ENCODE peak calls at places on chromosome 4, in eight cellular contexts. W, M, Z, U, J, Y, T and R are unnamed samples.

GRCh38 chr4:16202598-16202997 is 23.7 kb downstream of the TAPT1 start:
- DNase-seq in W (no peak), M (no peak), Z (no peak), U (no peak), J (no peak), Y (no peak), T (no peak), R (no peak)

GRCh38 chr4:692771-693554 is 4.0 kb upstream of the SLC49A3 start:
- DNase-seq in W (peak), M (no peak), Z (no peak), U (no peak), J (no peak), Y (no peak), T (no peak), R (no peak)

GRCh38 chr4:26410385-26411293 is 79.6 kb downstream of the CCKAR start:
- DNase-seq in W (peak), M (peak), Z (no peak), U (no peak), J (peak), Y (peak), T (no peak), R (no peak)

GRCh38 chr4:183950536-183950935 is 45.4 kb downstream of the STOX2 start:
- DNase-seq in W (no peak), M (no peak), Z (no peak), U (no peak), J (no peak), Y (no peak), T (no peak), R (no peak)

GRCh38 chr4:147591048-147591577 is 26.1 kb upstream of the TMEM184C start:
- DNase-seq in W (no peak), M (no peak), Z (no peak), U (no peak), J (no peak), Y (no peak), T (no peak), R (no peak)

GRCh38 chr4:112189754-112190153 is 41.8 kb upstream of the AP1AR start:
- DNase-seq in W (no peak), M (no peak), Z (no peak), U (no peak), J (peak), Y (no peak), T (no peak), R (no peak)

GRCh38 chr4:150381026-150381425 is 200.9 kb upstream of the MAB21L2 start:
- DNase-seq in W (no peak), M (no peak), Z (no peak), U (no peak), J (no peak), Y (no peak), T (no peak), R (no peak)

GRCh38 chr4:185167205-185167604 is 24.1 kb downstream of the SLC25A4 start:
- DNase-seq in W (no peak), M (no peak), Z (no peak), U (no peak), J (peak), Y (no peak), T (no peak), R (no peak)

GRCh38 chr4:62431513-62431912 is 1231.4 kb downstream of the ADGRL3 start:
- DNase-seq in W (no peak), M (no peak), Z (no peak), U (no peak), J (no peak), Y (no peak), T (no peak), R (no peak)

GRCh38 chr4:13542577-13543042 is 1.7 kb downstream of the NKX3-2 start:
- DNase-seq in W (no peak), M (no peak), Z (no peak), U (no peak), J (no peak), Y (no peak), T (no peak), R (no peak)

GRCh38 chr4:6694177-6694901 is 661 bp downstream of the S100P start:
- DNase-seq in W (no peak), M (no peak), Z (no peak), U (no peak), J (no peak), Y (no peak), T (no peak), R (no peak)

GRCh38 chr4:145436793-145437192 is 44.9 kb upstream of the SMAD1 start:
- DNase-seq in W (no peak), M (no peak), Z (no peak), U (no peak), J (no peak), Y (no peak), T (no peak), R (no peak)

GRCh38 chr4:92455329-92455839 is 151.6 kb downstream of the GRID2 start:
- DNase-seq in W (no peak), M (no peak), Z (no peak), U (no peak), J (no peak), Y (no peak), T (no peak), R (no peak)

GRCh38 chr4:140472156-140472555 is 25.9 kb downstream of the MGAT4D start:
- DNase-seq in W (no peak), M (no peak), Z (no peak), U (no peak), J (no peak), Y (no peak), T (no peak), R (no peak)

GRCh38 chr4:58940167-58940566 is 1830.0 kb upstream of the IGFBP7 start:
- DNase-seq in W (no peak), M (no peak), Z (no peak), U (no peak), J (no peak), Y (no peak), T (no peak), R (no peak)

GRCh38 chr4:11079171-11079570 is 349.5 kb downstream of the HS3ST1 start:
- DNase-seq in W (no peak), M (no peak), Z (no peak), U (no peak), J (peak), Y (no peak), T (no peak), R (no peak)

GRCh38 chr4:53633608-53634007 is 42.3 kb upstream of the LNX1 start:
- DNase-seq in W (no peak), M (no peak), Z (peak), U (no peak), J (peak), Y (no peak), T (no peak), R (no peak)

GRCh38 chr4:6027392-6027791 is 9.2 kb upstream of the C4orf50 start:
- DNase-seq in W (no peak), M (no peak), Z (no peak), U (no peak), J (no peak), Y (no peak), T (no peak), R (no peak)

GRCh38 chr4:29052266-29052665 is 1667.9 kb upstream of the PCDH7 start:
- DNase-seq in W (peak), M (no peak), Z (no peak), U (no peak), J (no peak), Y (no peak), T (no peak), R (no peak)

GRCh38 chr4:119304431-119304830 is 17.5 kb downstream of the FABP2 start:
- DNase-seq in W (no peak), M (no peak), Z (no peak), U (no peak), J (no peak), Y (no peak), T (no peak), R (no peak)

GRCh38 chr4:17476811-17477210 is 35.1 kb downstream of the QDPR start:
- DNase-seq in W (no peak), M (no peak), Z (no peak), U (no peak), J (no peak), Y (no peak), T (no peak), R (no peak)

GRCh38 chr4:98976716-98977115 is 18.8 kb upstream of the METAP1 start:
- DNase-seq in W (no peak), M (no peak), Z (no peak), U (no peak), J (peak), Y (no peak), T (no peak), R (peak)

GRCh38 chr4:161256716-161257115 is 907.1 kb downstream of the FSTL5 start:
- DNase-seq in W (peak), M (no peak), Z (no peak), U (no peak), J (no peak), Y (no peak), T (no peak), R (no peak)

GRCh38 chr4:176794151-176794550 is 1.4 kb upstream of the VEGFC start:
- DNase-seq in W (no peak), M (no peak), Z (no peak), U (no peak), J (peak), Y (no peak), T (no peak), R (peak)

GRCh38 chr4:99300934-99301333 is 10.1 kb upstream of the ADH1A start:
- DNase-seq in W (no peak), M (no peak), Z (peak), U (peak), J (peak), Y (peak), T (peak), R (peak)

GRCh38 chr4:66750273-66750672 is 795.0 kb downstream of the CENPC start:
- DNase-seq in W (no peak), M (no peak), Z (no peak), U (no peak), J (no peak), Y (no peak), T (no peak), R (no peak)

GRCh38 chr4:153258750-153259149 is 54.5 kb downstream of the TRIM2 start:
- DNase-seq in W (peak), M (no peak), Z (no peak), U (no peak), J (no peak), Y (no peak), T (no peak), R (no peak)

GRCh38 chr4:142656178-142656577 is 189.9 kb downstream of the INPP4B start:
- DNase-seq in W (peak), M (peak), Z (no peak), U (no peak), J (peak), Y (no peak), T (no peak), R (no peak)

GRCh38 chr4:36086387-36086786 is 157.9 kb downstream of the ARAP2 start:
- DNase-seq in W (no peak), M (no peak), Z (no peak), U (no peak), J (no peak), Y (no peak), T (no peak), R (no peak)

GRCh38 chr4:139454111-139454600 is at the start of gene RAB33B:
- DNase-seq in W (peak), M (peak), Z (no peak), U (no peak), J (peak), Y (no peak), T (no peak), R (peak)

GRCh38 chr4:6917445-6918241 is 8.0 kb downstream of the TBC1D14 start:
- DNase-seq in W (peak), M (peak), Z (peak), U (peak), J (peak), Y (peak), T (peak), R (no peak)

GRCh38 chr4:37453361-37454262 is 209.1 kb downstream of the NWD2 start:
- DNase-seq in W (peak), M (no peak), Z (no peak), U (peak), J (peak), Y (peak), T (peak), R (no peak)

GRCh38 chr4:18698119-18698883 is 676.7 kb upstream of the LCORL start:
- DNase-seq in W (no peak), M (peak), Z (no peak), U (no peak), J (no peak), Y (no peak), T (no peak), R (no peak)
- H3K4me3 ChIP-seq in W (no peak), M (no peak), Z (no peak), U (no peak), J (no peak), Y (no peak), T (no peak), R (no peak)

DNA sequence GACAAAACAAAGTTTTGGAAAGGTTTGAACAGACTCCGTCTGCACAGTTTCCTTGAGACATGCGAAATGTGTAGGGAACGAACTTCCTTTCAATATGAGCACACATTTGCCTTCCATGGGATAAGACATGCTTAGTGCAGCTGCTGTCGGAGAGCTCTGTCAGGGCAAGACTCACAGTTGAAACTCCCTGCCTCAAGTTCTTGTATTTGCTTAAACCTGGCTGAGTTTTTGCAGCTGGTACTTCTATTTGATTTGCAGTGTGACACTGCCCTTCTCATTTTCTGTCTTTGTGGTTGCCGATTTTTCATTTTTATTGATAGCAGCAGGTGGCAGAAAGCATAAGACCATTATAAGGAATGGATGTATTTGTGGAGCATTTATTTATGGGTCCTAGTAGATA is 18.2 kb upstream of the RHOH start:
- DNase-seq in W (no peak), M (no peak), Z (no peak), U (no peak), J (no peak), Y (no peak), T (no peak), R (no peak)
- TF ChIP-seq CTCF in W (no peak), M (no peak), Z (no peak), U (no peak), J (no peak), Y (no peak), T (no peak), R (no peak)

DNA sequence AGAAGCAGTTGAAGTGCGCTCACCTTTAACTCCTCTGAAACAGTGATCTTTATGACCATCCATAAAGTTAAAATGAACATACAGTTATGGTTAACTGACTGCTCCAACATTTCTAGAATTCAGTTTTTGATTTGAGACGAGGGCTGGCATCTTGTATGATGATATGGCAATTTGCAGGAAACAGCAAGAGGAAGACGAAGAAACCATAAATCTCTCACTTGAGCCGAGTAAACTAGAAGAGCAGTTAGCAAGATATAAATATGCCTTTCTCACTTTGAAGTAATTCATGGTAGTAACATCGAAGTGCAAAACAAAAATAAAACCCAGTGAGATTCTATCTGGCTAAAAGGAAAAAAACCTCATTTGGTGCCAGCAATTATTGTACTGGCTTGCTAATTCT is 139.0 kb upstream of the SPRY1 start:
- DNase-seq in W (no peak), M (no peak), Z (no peak), U (no peak), J (no peak), Y (no peak), T (no peak), R (no peak)
- H3K4me3 ChIP-seq in W (no peak), M (no peak), Z (no peak), U (no peak), J (no peak), Y (no peak), T (no peak), R (no peak)

GRCh38 chr4:131644619-131645018 is 1504.5 kb upstream of the PCDH10 start:
- DNase-seq in W (peak), M (no peak), Z (no peak), U (no peak), J (peak), Y (no peak), T (no peak), R (no peak)
- TF ChIP-seq CTCF in W (peak), M (peak), Z (no peak), U (no peak), J (peak), Y (no peak), T (no peak), R (no peak)

GRCh38 chr4:3443750-3444309 is 2.1 kb downstream of the HGFAC start:
- DNase-seq in W (no peak), M (no peak), Z (no peak), U (no peak), J (no peak), Y (no peak), T (no peak), R (no peak)

GRCh38 chr4:3440979-3441500 is 728 bp upstream of the HGFAC start:
- DNase-seq in W (no peak), M (no peak), Z (no peak), U (no peak), J (peak), Y (no peak), T (no peak), R (no peak)

GRCh38 chr4:3442959-3443749 is 1.4 kb downstream of the HGFAC start:
- DNase-seq in W (peak), M (peak), Z (no peak), U (no peak), J (peak), Y (no peak), T (no peak), R (no peak)

GRCh38 chr4:3441501-3442459 is at the start of gene HGFAC:
- DNase-seq in W (no peak), M (no peak), Z (no peak), U (no peak), J (no peak), Y (no peak), T (no peak), R (no peak)

GRCh38 chr4:3442460-3442958 is 741 bp downstream of the HGFAC start:
- DNase-seq in W (no peak), M (no peak), Z (no peak), U (no peak), J (no peak), Y (no peak), T (no peak), R (no peak)
- H3K4me3 ChIP-seq in W (no peak), M (no peak), Z (no peak), U (no peak), J (no peak), Y (no peak), T (no peak), R (no peak)

DNA sequence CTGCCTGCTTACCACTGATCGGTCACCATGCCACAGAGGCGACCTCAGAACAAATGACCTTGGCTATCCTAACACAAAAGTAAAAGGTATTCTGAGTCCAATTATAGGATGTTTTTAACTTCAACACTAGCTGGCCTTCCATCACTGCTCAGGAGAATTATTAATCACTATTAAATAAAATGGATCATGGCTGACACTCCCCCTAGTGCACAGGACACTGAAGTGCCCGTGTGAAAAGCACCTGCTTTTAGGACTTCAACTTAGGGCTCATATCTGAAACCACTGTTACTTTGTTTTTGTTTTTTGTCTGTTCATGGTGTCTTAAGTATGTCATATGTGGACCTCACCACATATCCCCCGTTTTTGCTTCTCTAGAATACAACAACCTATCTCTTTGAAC is 33.9 kb downstream of the STX18 start:
- DNase-seq in W (no peak), M (peak), Z (no peak), U (no peak), J (peak), Y (no peak), T (no peak), R (no peak)
- TF ChIP-seq CTCF in W (peak), M (peak), Z (peak), U (peak), J (peak), Y (peak), T (no peak), R (no peak)

GRCh38 chr4:54988655-54989054 is 136.7 kb downstream of the KDR start:
- DNase-seq in W (no peak), M (no peak), Z (no peak), U (no peak), J (no peak), Y (no peak), T (no peak), R (no peak)
- H3K4me3 ChIP-seq in W (no peak), M (no peak), Z (no peak), U (no peak), J (no peak), Y (no peak), T (no peak), R (no peak)

GRCh38 chr4:40721730-40722171 is 28.0 kb upstream of the NSUN7 start:
- DNase-seq in W (no peak), M (no peak), Z (no peak), U (no peak), J (no peak), Y (no peak), T (no peak), R (peak)

GRCh38 chr4:40718571-40718970 is 31.2 kb upstream of the NSUN7 start:
- DNase-seq in W (peak), M (no peak), Z (no peak), U (no peak), J (no peak), Y (no peak), T (no peak), R (no peak)

GRCh38 chr4:40720931-40721330 is 28.8 kb upstream of the NSUN7 start:
- DNase-seq in W (no peak), M (no peak), Z (no peak), U (no peak), J (no peak), Y (no peak), T (no peak), R (no peak)

GRCh38 chr4:40720351-40720750 is 29.4 kb upstream of the NSUN7 start:
- DNase-seq in W (no peak), M (no peak), Z (no peak), U (no peak), J (no peak), Y (no peak), T (no peak), R (no peak)

DNA sequence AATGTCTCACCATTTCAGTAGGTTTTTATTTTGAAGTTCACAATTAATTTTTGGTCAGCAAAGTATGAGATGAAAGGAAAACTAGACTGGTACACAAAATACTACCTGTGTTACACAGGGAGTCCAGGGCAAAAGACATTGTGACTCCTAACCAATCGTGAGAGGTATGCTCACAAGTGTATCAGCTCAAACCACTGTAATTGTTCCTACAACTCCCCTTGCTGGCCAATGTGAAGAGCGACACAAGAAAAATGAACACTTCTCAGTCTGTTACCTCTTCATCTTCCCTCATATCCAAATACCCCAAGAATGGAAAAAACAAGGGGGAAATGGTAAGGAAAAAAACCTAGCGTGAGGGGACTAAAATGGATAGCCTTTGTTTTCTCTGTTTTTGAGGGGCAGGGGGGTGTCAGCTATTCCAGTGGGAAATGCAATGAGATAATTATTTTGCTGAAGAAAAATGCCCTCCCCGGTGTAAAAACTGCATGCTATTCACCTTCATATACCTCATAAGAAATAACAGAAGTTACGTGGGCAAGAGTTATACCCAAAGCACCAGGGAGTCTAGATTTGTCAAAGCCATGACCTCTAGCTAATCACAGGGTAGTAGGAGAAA is 30.6 kb upstream of the NSUN7 start:
- DNase-seq in W (peak), M (peak), Z (no peak), U (no peak), J (peak), Y (no peak), T (no peak), R (no peak)
- TF ChIP-seq CTCF in W (peak), M (peak), Z (peak), U (peak), J (peak), Y (peak), T (peak), R (peak)